ENCODE peak calls at places on chromosomes 16 and 17, in six cellular contexts. S is Peyer's patch; Q is CD8-positive, alpha-beta T cell; N is CD8-positive, alpha-beta memory T cell; P is HAP-1; U is mucosa of descending colon. C is an unnamed sample. For H3K4me1, the result is how much of the 10 kb centered on the place peaks cover.

GRCh38 chr16:30474062-30474452 is 1.5 kb downstream of the ITGAL start:
- DNase-seq in S (no peak), N (no peak), Q (no peak), U (no peak), P (no peak), C (no peak)

GRCh38 chr17:64635647-64636305 is 26.3 kb downstream of the SMURF2 start:
- DNase-seq in U (no peak), Q (no peak), N (no peak), S (no peak), P (no peak), C (no peak)

GRCh38 chr17:37220609-37220953 is 155.2 kb upstream of the C17orf78 start:
- DNase-seq in Q (no peak), S (peak), U (no peak), P (peak), N (no peak), C (peak)

GRCh38 chr16:57462978-57463362 is 491 bp downstream of the POLR2C start:
- DNase-seq in N (no peak), Q (no peak), P (no peak), U (no peak), S (no peak), C (no peak)

GRCh38 chr17:38451840-38452529 is 23.7 kb downstream of the ARHGAP23 start:
- DNase-seq in S (no peak), P (no peak), N (no peak), Q (no peak), U (peak), C (no peak)

GRCh38 chr16:4433914-4434787 is 8.5 kb downstream of the DNAJA3 start:
- DNase-seq in S (no peak), N (no peak), Q (no peak), U (no peak), P (no peak), C (no peak)

GRCh38 chr16:27333104-27333503 is 19.3 kb downstream of the IL4R start:
- DNase-seq in U (no peak), Q (no peak), S (no peak), P (no peak), N (no peak), C (no peak)

GRCh38 chr17:54620380-54620978 is 280.2 kb upstream of the TOM1L1 start:
- DNase-seq in Q (no peak), S (no peak), U (no peak), P (no peak), N (no peak), C (no peak)

GRCh38 chr16:62732101-62732500 is 695.9 kb upstream of the CDH8 start:
- DNase-seq in P (no peak), U (no peak), S (no peak), Q (no peak), N (no peak), C (no peak)

GRCh38 chr16:89216315-89217137 is 977 bp upstream of the ZNF778 start:
- DNase-seq in S (peak), U (peak), N (peak), Q (peak), P (peak), C (peak)

GRCh38 chr17:28328325-28328724 is 6.9 kb downstream of the IFT20 start:
- DNase-seq in U (no peak), P (no peak), Q (no peak), S (no peak), N (no peak), C (no peak)

GRCh38 chr16:58267524-58268243 is 27.1 kb downstream of the PRSS54 start:
- DNase-seq in Q (no peak), N (no peak), U (no peak), P (no peak), S (no peak), C (no peak)

GRCh38 chr17:3911271-3912053 is 4.8 kb downstream of the P2RX1 start:
- DNase-seq in N (peak), P (no peak), S (peak), U (peak), Q (peak), C (peak)

GRCh38 chr17:19382581-19383444 is 4.2 kb downstream of the MFAP4 start:
- DNase-seq in N (no peak), Q (no peak), P (no peak), U (no peak), S (peak), C (no peak)

GRCh38 chr17:19380551-19381284 is 2.4 kb downstream of the MAPK7 start:
- DNase-seq in U (no peak), P (no peak), Q (no peak), S (peak), N (no peak), C (no peak)

GRCh38 chr17:19381741-19382444 is 3.6 kb downstream of the MAPK7 start:
- DNase-seq in P (no peak), S (peak), U (no peak), Q (no peak), N (no peak), C (no peak)

GRCh38 chr17:19379306-19380075 is 1.2 kb downstream of the MAPK7 start:
- DNase-seq in U (no peak), Q (no peak), S (peak), P (no peak), N (no peak), C (no peak)

GRCh38 chr17:19381361-19381740 is 3.1 kb downstream of the MAPK7 start:
- DNase-seq in P (no peak), S (peak), N (no peak), Q (no peak), U (no peak), C (no peak)
- H3K4me1 ChIP-seq in P (under half), S (under half), N (under half), Q (under half), U (under half), C (under half)

GRCh38 chr17:81958633-81959342 is 2.2 kb downstream of the NOTUM start:
- DNase-seq in P (no peak), Q (no peak), N (no peak), S (no peak), U (no peak), C (no peak)
- H3K4me3 ChIP-seq in P (peak), Q (peak), N (no peak), S (no peak), U (no peak), C (no peak)

DNA sequence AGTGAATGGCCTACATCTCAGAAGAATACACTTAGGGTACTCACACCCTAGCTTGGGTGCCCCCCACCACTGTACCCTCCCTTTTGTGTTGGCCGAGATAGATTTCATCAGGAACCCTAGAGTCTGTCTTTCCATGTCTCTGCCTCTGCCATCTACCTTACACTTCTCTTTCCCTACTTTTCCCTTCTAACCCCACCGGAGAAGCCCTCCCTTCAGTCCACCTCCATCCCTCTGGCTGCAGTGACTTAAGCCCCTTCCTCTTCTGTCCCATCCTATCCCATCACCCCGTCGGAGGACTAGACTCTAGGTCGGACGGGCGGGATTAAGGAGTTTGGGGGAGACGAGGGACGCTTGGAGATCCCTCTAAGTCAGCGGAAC is 213 bp downstream of the DLG4 start:
- DNase-seq in N (no peak), S (no peak), U (no peak), Q (no peak), P (no peak), C (no peak)
- H3K4me1 ChIP-seq in N (half or more), S (under half), U (under half), Q (half or more), P (under half), C (half or more)

GRCh38 chr17:79728908-79729471 is 1.8 kb upstream of the ENPP7 start:
- DNase-seq in U (no peak), P (no peak), S (no peak), N (no peak), Q (no peak), C (no peak)
- H3K4me3 ChIP-seq in U (no peak), P (no peak), S (no peak), N (peak), Q (peak), C (peak)

GRCh38 chr16:11462036-11462435 is 116.8 kb downstream of the RMI2 start:
- DNase-seq in U (no peak), Q (no peak), S (no peak), P (no peak), N (no peak), C (no peak)

GRCh38 chr16:11460820-11461594 is 115.7 kb downstream of the RMI2 start:
- DNase-seq in U (no peak), S (no peak), N (no peak), Q (no peak), P (no peak), C (no peak)

GRCh38 chr16:11462861-11463260 is 117.6 kb downstream of the RMI2 start:
- DNase-seq in S (no peak), U (no peak), N (no peak), Q (no peak), P (no peak), C (no peak)

GRCh38 chr16:11459722-11460121 is 114.5 kb downstream of the RMI2 start:
- DNase-seq in S (no peak), Q (no peak), N (no peak), P (no peak), U (no peak), C (no peak)

DNA sequence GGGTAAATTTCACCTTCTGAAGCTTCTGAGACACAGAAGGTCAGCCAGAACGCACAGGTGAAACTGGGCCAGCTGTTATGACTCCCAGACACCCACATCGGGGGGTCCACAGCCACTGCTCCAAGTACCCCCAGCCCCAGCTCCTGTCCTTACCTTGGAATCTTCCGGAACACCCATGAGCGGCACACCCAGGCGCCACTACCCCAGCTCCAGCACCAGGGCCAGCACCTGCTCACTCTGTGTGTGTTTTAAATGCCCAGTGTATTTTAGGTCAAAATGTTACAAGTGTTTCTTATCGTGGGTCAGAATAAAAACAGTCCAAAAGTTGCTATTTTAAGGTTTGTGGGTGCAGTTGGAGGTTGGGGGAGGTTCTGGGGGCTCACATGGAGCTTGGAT is 116.3 kb downstream of the RMI2 start:
- DNase-seq in P (no peak), N (no peak), U (no peak), Q (no peak), S (no peak), C (no peak)
- H3K4me1 ChIP-seq in P (under half), N (under half), U (under half), Q (under half), S (under half), C (under half)